ENCODE peak calls at places on chromosomes 7 and 10, in seven cellular contexts. One of them, this sample, is unnamed.

GRCh38 chr10:44510716-44511115 is 125.8 kb upstream of the CXCL12 start:
- DNase-seq in right atrium auricular region: no peak
- DNase-seq in AG08396: no peak
- DNase-seq in naive thymus-derived CD4-positive, alpha-beta T cell: no peak
- DNase-seq in amniotic epithelial cell: no peak
- DNase-seq in HEK293T: no peak
- DNase-seq in activated CD4-positive, alpha-beta T cell treated with anti-CD3 and anti-CD28 coated beads, Interleukin-2, amount 50 U/mL, for 48 hours: no peak
- DNase-seq in this sample: no peak

GRCh38 chr7:43302211-43302711 is 189.8 kb downstream of the HECW1 start:
- DNase-seq in amniotic epithelial cell: peak; percentile 87
- DNase-seq in naive thymus-derived CD4-positive, alpha-beta T cell: no peak
- DNase-seq in AG08396: peak; percentile 41
- DNase-seq in HEK293T: no peak
- DNase-seq in activated CD4-positive, alpha-beta T cell treated with anti-CD3 and anti-CD28 coated beads, Interleukin-2, amount 50 U/mL, for 48 hours: peak; percentile 48
- DNase-seq in right atrium auricular region: no peak
- DNase-seq in this sample: peak; percentile 43

GRCh38 chr7:123824754-123825067 is 20.3 kb upstream of the HYAL4 start:
- DNase-seq in amniotic epithelial cell: no peak
- DNase-seq in AG08396: no peak
- DNase-seq in HEK293T: no peak
- DNase-seq in activated CD4-positive, alpha-beta T cell treated with anti-CD3 and anti-CD28 coated beads, Interleukin-2, amount 50 U/mL, for 48 hours: no peak
- DNase-seq in right atrium auricular region: no peak
- DNase-seq in naive thymus-derived CD4-positive, alpha-beta T cell: no peak
- DNase-seq in this sample: no peak

GRCh38 chr10:101130141-101130540 is 959 bp upstream of the TLX1 start:
- DNase-seq in amniotic epithelial cell: no peak
- DNase-seq in right atrium auricular region: no peak
- DNase-seq in AG08396: no peak
- DNase-seq in naive thymus-derived CD4-positive, alpha-beta T cell: no peak
- DNase-seq in activated CD4-positive, alpha-beta T cell treated with anti-CD3 and anti-CD28 coated beads, Interleukin-2, amount 50 U/mL, for 48 hours: no peak
- DNase-seq in HEK293T: no peak
- DNase-seq in this sample: no peak

GRCh38 chr7:22364910-22365309 is 8.0 kb upstream of the RAPGEF5 start:
- DNase-seq in right atrium auricular region: no peak
- DNase-seq in HEK293T: no peak
- DNase-seq in activated CD4-positive, alpha-beta T cell treated with anti-CD3 and anti-CD28 coated beads, Interleukin-2, amount 50 U/mL, for 48 hours: no peak
- DNase-seq in amniotic epithelial cell: no peak
- DNase-seq in naive thymus-derived CD4-positive, alpha-beta T cell: no peak
- DNase-seq in AG08396: no peak
- DNase-seq in this sample: no peak

GRCh38 chr10:70060389-70060788 is 7.7 kb downstream of the MACROH2A2 start:
- DNase-seq in amniotic epithelial cell: no peak
- DNase-seq in HEK293T: peak; percentile 20
- DNase-seq in right atrium auricular region: no peak
- DNase-seq in activated CD4-positive, alpha-beta T cell treated with anti-CD3 and anti-CD28 coated beads, Interleukin-2, amount 50 U/mL, for 48 hours: no peak
- DNase-seq in naive thymus-derived CD4-positive, alpha-beta T cell: no peak
- DNase-seq in AG08396: no peak
- DNase-seq in this sample: no peak

GRCh38 chr10:110527731-110528171 is 30.0 kb downstream of the DUSP5 start:
- DNase-seq in HEK293T: no peak
- DNase-seq in right atrium auricular region: no peak
- DNase-seq in amniotic epithelial cell: no peak
- DNase-seq in activated CD4-positive, alpha-beta T cell treated with anti-CD3 and anti-CD28 coated beads, Interleukin-2, amount 50 U/mL, for 48 hours: no peak
- DNase-seq in naive thymus-derived CD4-positive, alpha-beta T cell: no peak
- DNase-seq in AG08396: no peak
- DNase-seq in this sample: no peak

GRCh38 chr7:129283938-129284337 is 59.1 kb downstream of the AHCYL2 start:
- DNase-seq in HEK293T: no peak
- DNase-seq in AG08396: no peak
- DNase-seq in naive thymus-derived CD4-positive, alpha-beta T cell: no peak
- DNase-seq in right atrium auricular region: no peak
- DNase-seq in activated CD4-positive, alpha-beta T cell treated with anti-CD3 and anti-CD28 coated beads, Interleukin-2, amount 50 U/mL, for 48 hours: no peak
- DNase-seq in amniotic epithelial cell: no peak
- DNase-seq in this sample: no peak

GRCh38 chr10:43863859-43864591 is 215.3 kb upstream of the ZNF32 start:
- DNase-seq in naive thymus-derived CD4-positive, alpha-beta T cell: no peak
- DNase-seq in HEK293T: no peak
- DNase-seq in activated CD4-positive, alpha-beta T cell treated with anti-CD3 and anti-CD28 coated beads, Interleukin-2, amount 50 U/mL, for 48 hours: no peak
- DNase-seq in right atrium auricular region: peak; percentile 79
- DNase-seq in amniotic epithelial cell: peak; percentile 81
- DNase-seq in AG08396: peak; percentile 69
- DNase-seq in this sample: no peak

GRCh38 chr10:84344560-84344959 is 16.2 kb downstream of the CCSER2 start:
- DNase-seq in amniotic epithelial cell: no peak
- DNase-seq in AG08396: no peak
- DNase-seq in right atrium auricular region: no peak
- DNase-seq in HEK293T: no peak
- DNase-seq in naive thymus-derived CD4-positive, alpha-beta T cell: peak; percentile 14
- DNase-seq in activated CD4-positive, alpha-beta T cell treated with anti-CD3 and anti-CD28 coated beads, Interleukin-2, amount 50 U/mL, for 48 hours: peak; percentile 27
- DNase-seq in this sample: no peak

GRCh38 chr10:71613877-71614276 is 105.7 kb downstream of the C10orf105 start:
- DNase-seq in AG08396: no peak
- DNase-seq in naive thymus-derived CD4-positive, alpha-beta T cell: no peak
- DNase-seq in activated CD4-positive, alpha-beta T cell treated with anti-CD3 and anti-CD28 coated beads, Interleukin-2, amount 50 U/mL, for 48 hours: no peak
- DNase-seq in amniotic epithelial cell: no peak
- DNase-seq in HEK293T: no peak
- DNase-seq in right atrium auricular region: no peak
- DNase-seq in this sample: no peak

GRCh38 chr7:36036590-36036989 is 116.5 kb upstream of the EEPD1 start:
- DNase-seq in amniotic epithelial cell: peak; percentile 52
- DNase-seq in HEK293T: no peak
- DNase-seq in activated CD4-positive, alpha-beta T cell treated with anti-CD3 and anti-CD28 coated beads, Interleukin-2, amount 50 U/mL, for 48 hours: no peak
- DNase-seq in AG08396: no peak
- DNase-seq in right atrium auricular region: no peak
- DNase-seq in naive thymus-derived CD4-positive, alpha-beta T cell: no peak
- DNase-seq in this sample: no peak

GRCh38 chr7:80373431-80374032 is 138.3 kb downstream of the GNAT3 start:
- DNase-seq in AG08396: no peak
- DNase-seq in right atrium auricular region: no peak
- DNase-seq in activated CD4-positive, alpha-beta T cell treated with anti-CD3 and anti-CD28 coated beads, Interleukin-2, amount 50 U/mL, for 48 hours: no peak
- DNase-seq in amniotic epithelial cell: no peak
- DNase-seq in HEK293T: no peak
- DNase-seq in naive thymus-derived CD4-positive, alpha-beta T cell: no peak
- DNase-seq in this sample: no peak

GRCh38 chr7:104267701-104268368 is 60.0 kb upstream of the ORC5 start:
- DNase-seq in AG08396: peak; percentile 7
- DNase-seq in amniotic epithelial cell: peak; percentile 31
- DNase-seq in activated CD4-positive, alpha-beta T cell treated with anti-CD3 and anti-CD28 coated beads, Interleukin-2, amount 50 U/mL, for 48 hours: no peak
- DNase-seq in right atrium auricular region: no peak
- DNase-seq in naive thymus-derived CD4-positive, alpha-beta T cell: no peak
- DNase-seq in HEK293T: peak; percentile 14
- DNase-seq in this sample: no peak

GRCh38 chr10:44894691-44895090 is 16.4 kb upstream of the TMEM72 start:
- DNase-seq in HEK293T: no peak
- DNase-seq in AG08396: no peak
- DNase-seq in amniotic epithelial cell: no peak
- DNase-seq in naive thymus-derived CD4-positive, alpha-beta T cell: no peak
- DNase-seq in activated CD4-positive, alpha-beta T cell treated with anti-CD3 and anti-CD28 coated beads, Interleukin-2, amount 50 U/mL, for 48 hours: no peak
- DNase-seq in right atrium auricular region: no peak
- DNase-seq in this sample: no peak

GRCh38 chr7:140292438-140292837 is 105.9 kb downstream of the SLC37A3 start:
- DNase-seq in right atrium auricular region: no peak
- DNase-seq in naive thymus-derived CD4-positive, alpha-beta T cell: no peak
- DNase-seq in amniotic epithelial cell: no peak
- DNase-seq in HEK293T: no peak
- DNase-seq in AG08396: no peak
- DNase-seq in activated CD4-positive, alpha-beta T cell treated with anti-CD3 and anti-CD28 coated beads, Interleukin-2, amount 50 U/mL, for 48 hours: no peak
- DNase-seq in this sample: no peak

GRCh38 chr7:141158562-141158961 is 84.7 kb downstream of the TMEM178B start:
- DNase-seq in amniotic epithelial cell: peak; percentile 71
- DNase-seq in HEK293T: no peak
- DNase-seq in activated CD4-positive, alpha-beta T cell treated with anti-CD3 and anti-CD28 coated beads, Interleukin-2, amount 50 U/mL, for 48 hours: no peak
- DNase-seq in right atrium auricular region: peak; percentile 64
- DNase-seq in AG08396: peak; percentile 89
- DNase-seq in naive thymus-derived CD4-positive, alpha-beta T cell: no peak
- DNase-seq in this sample: no peak

GRCh38 chr7:130950741-130951140 is 216.7 kb upstream of the KLF14 start:
- DNase-seq in AG08396: no peak
- DNase-seq in HEK293T: no peak
- DNase-seq in naive thymus-derived CD4-positive, alpha-beta T cell: no peak
- DNase-seq in amniotic epithelial cell: no peak
- DNase-seq in right atrium auricular region: no peak
- DNase-seq in activated CD4-positive, alpha-beta T cell treated with anti-CD3 and anti-CD28 coated beads, Interleukin-2, amount 50 U/mL, for 48 hours: no peak
- DNase-seq in this sample: no peak

GRCh38 chr7:52209658-52210057 is 825.8 kb upstream of the POM121L12 start:
- DNase-seq in activated CD4-positive, alpha-beta T cell treated with anti-CD3 and anti-CD28 coated beads, Interleukin-2, amount 50 U/mL, for 48 hours: no peak
- DNase-seq in right atrium auricular region: no peak
- DNase-seq in naive thymus-derived CD4-positive, alpha-beta T cell: no peak
- DNase-seq in amniotic epithelial cell: no peak
- DNase-seq in HEK293T: no peak
- DNase-seq in AG08396: no peak
- DNase-seq in this sample: no peak

This sample was measured in activated naive CD8-positive, alpha-beta T cell treated with anti-CD3 and anti-CD28 coated beads for 36 hours.